ENCODE peak calls at places on chromosomes 12 and 14, in ten cellular contexts. L is heart right ventricle, C is Calu3, V is lung, Q is upper lobe of right lung, Z is ovary, S is GM10248, K is cardiac muscle cell, D is cardiac fibroblast, Y is lower lobe of right lung. M is an unnamed sample.

GRCh38 chr12:98475565-98475908 is 39.9 kb upstream of the TMPO start:
- DNase-seq in Y (no peak), K (no peak), Z (no peak), D (no peak), L (no peak), V (no peak), Q (no peak), S (no peak), C (no peak), M (no peak)

GRCh38 chr14:104866451-104867370 is 1.6 kb downstream of the CEP170B start:
- DNase-seq in L (no peak), D (no peak), S (no peak), K (no peak), Z (no peak), Q (peak), C (no peak), Y (peak), V (no peak), M (no peak)

GRCh38 chr12:75698052-75698451 is 186.6 kb upstream of the KRR1 start:
- DNase-seq in Y (no peak), K (no peak), Z (no peak), S (no peak), D (no peak), L (no peak), C (no peak), Q (no peak), V (no peak), M (no peak)

GRCh38 chr14:24178399-24179178 is 6.7 kb downstream of the REC8 start:
- DNase-seq in S (no peak), Q (no peak), L (no peak), C (no peak), Z (no peak), K (no peak), Y (no peak), V (no peak), D (no peak), M (no peak)

GRCh38 chr12:6229224-6229748 is 29.1 kb downstream of the CD9 start:
- DNase-seq in K (no peak), Y (peak), D (no peak), L (no peak), C (no peak), S (no peak), Z (no peak), Q (no peak), V (no peak), M (peak)

GRCh38 chr14:102923201-102923919 is 897 bp downstream of the AMN start:
- DNase-seq in Q (no peak), S (no peak), L (no peak), Y (peak), V (no peak), D (no peak), C (no peak), Z (no peak), K (no peak), M (no peak)

GRCh38 chr12:52792185-52793029 is 3.5 kb downstream of the KRT3 start:
- DNase-seq in L (no peak), Y (no peak), S (no peak), Z (no peak), Q (peak), D (no peak), K (no peak), C (no peak), V (no peak), M (no peak)

GRCh38 chr14:74249433-74250375 is 10.5 kb downstream of the VSX2 start:
- DNase-seq in K (no peak), L (no peak), Y (no peak), D (no peak), C (no peak), Q (no peak), V (no peak), S (no peak), Z (no peak), M (no peak)

GRCh38 chr12:48198619-48198973 is 4.5 kb downstream of the OR10AD1 start:
- DNase-seq in L (peak), Q (peak), S (peak), C (peak), V (no peak), D (peak), K (no peak), Z (peak), Y (peak), M (no peak)

GRCh38 chr12:76316468-76316867 is 31.7 kb downstream of the BBS10 start:
- DNase-seq in C (no peak), K (no peak), Y (no peak), Q (no peak), V (no peak), Z (no peak), L (no peak), D (no peak), S (no peak), M (no peak)

GRCh38 chr14:75141967-75142366 is 15.1 kb upstream of the NEK9 start:
- DNase-seq in V (no peak), K (peak), C (peak), L (no peak), Z (no peak), Y (no peak), D (peak), Q (no peak), S (no peak), M (no peak)

GRCh38 chr14:61489932-61490331 is 168.6 kb downstream of the PRKCH start:
- DNase-seq in K (no peak), L (peak), D (peak), Y (peak), Q (no peak), V (peak), Z (no peak), C (peak), S (no peak), M (peak)

GRCh38 chr14:95516554-95517209 is at the start of gene SYNE3:
- DNase-seq in D (peak), V (no peak), K (peak), Z (peak), Y (peak), L (peak), Q (peak), S (peak), C (peak), M (no peak)

GRCh38 chr14:77221241-77221871 is 39.8 kb downstream of the TMEM63C start:
- DNase-seq in K (no peak), Q (no peak), S (no peak), Y (no peak), Z (no peak), D (no peak), V (no peak), C (no peak), L (no peak), M (no peak)

GRCh38 chr12:75315518-75315917 is 14.6 kb downstream of the CAPS2 start:
- DNase-seq in K (no peak), L (no peak), Q (no peak), S (no peak), Y (no peak), D (peak), C (no peak), V (no peak), Z (no peak), M (no peak)

GRCh38 chr12:82848846-82849245 is 162.1 kb downstream of the TMTC2 start:
- DNase-seq in V (no peak), Q (no peak), K (no peak), S (no peak), Y (no peak), C (no peak), Z (no peak), D (no peak), L (no peak), M (no peak)
- TF ChIP-seq CTCF in V (no peak), Q (no peak), K (no peak), S (no peak), Y (no peak), C (no peak), Z (no peak), D (no peak), L (no peak), M (no peak)

DNA sequence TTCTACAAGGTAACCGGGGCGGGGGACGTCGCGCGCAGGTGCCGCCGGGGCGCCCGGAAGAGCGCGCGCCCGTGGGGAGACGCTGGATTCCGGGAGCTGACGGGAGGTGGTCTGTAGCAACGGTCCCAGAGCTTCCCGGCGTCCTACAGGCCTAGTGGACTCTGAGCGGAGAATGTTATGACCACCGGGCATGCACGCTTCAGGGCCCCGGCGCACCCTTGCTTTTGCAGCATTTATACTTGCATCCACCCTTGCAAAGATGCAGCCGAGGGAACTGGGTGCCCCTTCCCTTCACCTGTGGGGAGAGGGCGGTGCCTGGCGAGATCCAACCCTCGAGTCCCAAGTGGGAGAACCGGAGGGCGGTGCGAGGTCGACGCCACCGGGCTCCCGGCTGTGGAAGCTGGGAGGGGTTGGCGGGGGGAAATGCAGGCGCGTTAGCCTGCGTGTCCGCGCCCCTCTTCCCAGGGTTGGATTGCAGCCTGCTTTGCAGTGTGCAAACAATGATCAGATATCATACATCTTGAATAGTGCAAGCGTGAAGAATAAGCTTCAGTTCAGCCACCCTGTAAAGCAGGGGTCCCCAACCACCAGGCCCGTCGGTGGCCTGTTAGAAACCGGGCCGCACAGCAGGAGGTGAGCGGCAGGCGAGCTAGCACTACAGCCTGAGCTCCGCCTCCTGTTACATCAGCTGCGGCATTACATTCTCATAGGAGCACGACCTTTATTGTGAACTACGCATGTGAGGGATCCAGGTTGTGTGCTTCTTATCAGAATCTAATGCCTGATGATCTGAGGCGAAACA is 576 bp downstream of the ERP29 start:
- DNase-seq in Y (peak), D (peak), Q (peak), S (peak), K (peak), Z (peak), V (peak), C (peak), L (peak), M (no peak)
- TF ChIP-seq CTCF in Y (no peak), D (no peak), Q (no peak), S (no peak), K (no peak), Z (no peak), V (no peak), C (peak), L (no peak), M (peak)

GRCh38 chr12:85955127-85955526 is 81.0 kb downstream of the NTS start:
- DNase-seq in V (no peak), Y (no peak), S (no peak), L (no peak), C (no peak), K (no peak), Z (no peak), Q (no peak), D (peak), M (no peak)

GRCh38 chr12:85947286-85947685 is 73.2 kb downstream of the NTS start:
- DNase-seq in Z (no peak), S (no peak), K (no peak), D (no peak), C (no peak), Y (no peak), Q (no peak), L (no peak), V (no peak), M (no peak)

GRCh38 chr12:85948340-85948739 is 74.2 kb downstream of the NTS start:
- DNase-seq in C (no peak), Y (no peak), K (no peak), L (no peak), S (no peak), Z (no peak), V (no peak), Q (no peak), D (no peak), M (no peak)

GRCh38 chr12:85949253-85949652 is 75.2 kb downstream of the NTS start:
- DNase-seq in Q (no peak), C (no peak), L (no peak), S (no peak), K (no peak), V (no peak), D (no peak), Y (no peak), Z (no peak), M (no peak)

GRCh38 chr12:85951823-85952222 is 77.7 kb downstream of the NTS start:
- DNase-seq in K (no peak), Z (no peak), C (no peak), D (peak), V (no peak), Q (no peak), L (no peak), Y (no peak), S (no peak), M (no peak)
- TF ChIP-seq CTCF in K (peak), Z (no peak), C (peak), D (peak), V (no peak), Q (peak), L (no peak), Y (peak), S (peak), M (no peak)

GRCh38 chr12:46373303-46374182 is 970 bp upstream of the SLC38A2 start:
- DNase-seq in C (peak), Z (peak), Q (peak), K (peak), D (peak), L (peak), V (peak), Y (peak), S (peak), M (peak)
- TF ChIP-seq CTCF in C (no peak), Z (no peak), Q (no peak), K (peak), D (peak), L (peak), V (no peak), Y (peak), S (no peak), M (no peak)

GRCh38 chr12:100083308-100083707 is 59.4 kb downstream of the BLTP3B start:
- DNase-seq in C (no peak), D (no peak), S (no peak), Y (no peak), Q (no peak), Z (no peak), L (no peak), K (no peak), V (no peak), M (no peak)

GRCh38 chr12:100075598-100075997 is 67.1 kb downstream of the BLTP3B start:
- DNase-seq in Z (no peak), K (no peak), D (no peak), C (no peak), Q (no peak), V (no peak), L (no peak), S (no peak), Y (no peak), M (no peak)

GRCh38 chr12:100077367-100077766 is 65.3 kb downstream of the BLTP3B start:
- DNase-seq in L (no peak), Y (no peak), S (no peak), Z (no peak), D (peak), Q (no peak), C (no peak), V (no peak), K (no peak), M (peak)
- TF ChIP-seq CTCF in L (peak), Y (no peak), S (no peak), Z (no peak), D (peak), Q (no peak), C (no peak), V (no peak), K (no peak), M (no peak)

GRCh38 chr12:32864731-32865130 is 31.8 kb downstream of the PKP2 start:
- DNase-seq in D (no peak), K (no peak), C (no peak), Y (no peak), Q (no peak), S (no peak), V (no peak), L (no peak), Z (no peak), M (no peak)
- TF ChIP-seq CTCF in D (no peak), K (no peak), C (no peak), Y (no peak), Q (no peak), S (no peak), V (no peak), L (no peak), Z (no peak), M (no peak)

GRCh38 chr12:55743131-55743921 is 404 bp downstream of the GDF11 start:
- DNase-seq in Z (peak), K (peak), L (no peak), V (no peak), S (peak), D (peak), C (peak), Y (peak), Q (peak), M (no peak)
- TF ChIP-seq CTCF in Z (no peak), K (peak), L (peak), V (no peak), S (peak), D (peak), C (peak), Y (no peak), Q (peak), M (no peak)